ENCODE peak calls at places on chromosomes 5 and 9, in nine cellular contexts. One of them, this sample, is unnamed.

GRCh38 chr5:151123897-151124751 is 33.5 kb downstream of the ANXA6 start:
- DNase-seq in T-cell: no peak
- DNase-seq in WTC11: no peak
- DNase-seq in IMR-90: peak
- DNase-seq in brain microvascular endothelial cell: peak
- DNase-seq in osteocyte: no peak
- DNase-seq in lung: peak
- DNase-seq in H4: peak
- DNase-seq in C1 segment of cervical spinal cord: no peak
- DNase-seq in this sample: peak

GRCh38 chr9:5621327-5621726 is 7.6 kb upstream of the RIC1 start:
- DNase-seq in T-cell: no peak
- DNase-seq in WTC11: no peak
- DNase-seq in IMR-90: peak
- DNase-seq in brain microvascular endothelial cell: peak
- DNase-seq in osteocyte: no peak
- DNase-seq in lung: no peak
- DNase-seq in H4: peak
- DNase-seq in C1 segment of cervical spinal cord: no peak
- DNase-seq in this sample: no peak

GRCh38 chr5:93632327-93632726 is 49.3 kb downstream of the NR2F1 start:
- DNase-seq in T-cell: no peak
- DNase-seq in WTC11: no peak
- DNase-seq in IMR-90: peak
- DNase-seq in brain microvascular endothelial cell: no peak
- DNase-seq in osteocyte: no peak
- DNase-seq in lung: no peak
- DNase-seq in H4: no peak
- DNase-seq in C1 segment of cervical spinal cord: no peak
- DNase-seq in this sample: no peak

GRCh38 chr5:104412649-104413240 is 850.2 kb upstream of the NUDT12 start:
- DNase-seq in T-cell: no peak
- DNase-seq in WTC11: peak
- DNase-seq in IMR-90: peak
- DNase-seq in brain microvascular endothelial cell: peak
- DNase-seq in osteocyte: no peak
- DNase-seq in lung: no peak
- DNase-seq in H4: peak
- DNase-seq in C1 segment of cervical spinal cord: no peak
- DNase-seq in this sample: peak

GRCh38 chr9:123761905-123762605 is 167.9 kb downstream of the DENND1A start:
- DNase-seq in T-cell: no peak
- DNase-seq in WTC11: no peak
- DNase-seq in IMR-90: no peak
- DNase-seq in brain microvascular endothelial cell: no peak
- DNase-seq in osteocyte: no peak
- DNase-seq in lung: no peak
- DNase-seq in H4: no peak
- DNase-seq in C1 segment of cervical spinal cord: no peak
- DNase-seq in this sample: no peak

GRCh38 chr5:77744116-77744515 is 32.0 kb downstream of the TBCA start:
- DNase-seq in T-cell: no peak
- DNase-seq in WTC11: no peak
- DNase-seq in IMR-90: no peak
- DNase-seq in brain microvascular endothelial cell: no peak
- DNase-seq in osteocyte: no peak
- DNase-seq in lung: no peak
- DNase-seq in H4: no peak
- DNase-seq in C1 segment of cervical spinal cord: no peak
- DNase-seq in this sample: peak

GRCh38 chr5:90685425-90686022 is 126.9 kb downstream of the ADGRV1 start:
- DNase-seq in T-cell: no peak
- DNase-seq in WTC11: no peak
- DNase-seq in IMR-90: no peak
- DNase-seq in brain microvascular endothelial cell: no peak
- DNase-seq in osteocyte: no peak
- DNase-seq in lung: no peak
- DNase-seq in H4: no peak
- DNase-seq in C1 segment of cervical spinal cord: no peak
- DNase-seq in this sample: no peak

GRCh38 chr5:79133121-79133656 is 21.6 kb downstream of the BHMT start:
- DNase-seq in T-cell: no peak
- DNase-seq in WTC11: no peak
- DNase-seq in IMR-90: peak
- DNase-seq in brain microvascular endothelial cell: no peak
- DNase-seq in osteocyte: no peak
- DNase-seq in lung: no peak
- DNase-seq in H4: no peak
- DNase-seq in C1 segment of cervical spinal cord: no peak
- DNase-seq in this sample: peak

GRCh38 chr5:149271195-149271716 is 403 bp upstream of the AFAP1L1 start:
- DNase-seq in T-cell: no peak
- DNase-seq in WTC11: peak
- DNase-seq in IMR-90: no peak
- DNase-seq in brain microvascular endothelial cell: no peak
- DNase-seq in osteocyte: no peak
- DNase-seq in lung: no peak
- DNase-seq in H4: no peak
- DNase-seq in C1 segment of cervical spinal cord: no peak
- DNase-seq in this sample: peak

GRCh38 chr9:111036068-111036789 is 2.0 kb downstream of the LPAR1 start:
- DNase-seq in T-cell: no peak
- DNase-seq in WTC11: peak
- DNase-seq in IMR-90: peak
- DNase-seq in brain microvascular endothelial cell: peak
- DNase-seq in osteocyte: peak
- DNase-seq in lung: peak
- DNase-seq in H4: peak
- DNase-seq in C1 segment of cervical spinal cord: peak
- DNase-seq in this sample: peak

GRCh38 chr9:111050819-111051218 is 12.5 kb upstream of the LPAR1 start:
- DNase-seq in T-cell: no peak
- DNase-seq in WTC11: no peak
- DNase-seq in IMR-90: peak
- DNase-seq in brain microvascular endothelial cell: no peak
- DNase-seq in osteocyte: no peak
- DNase-seq in lung: no peak
- DNase-seq in H4: no peak
- DNase-seq in C1 segment of cervical spinal cord: no peak
- DNase-seq in this sample: no peak

GRCh38 chr5:132962429-132962928 is 955 bp downstream of the AFF4 start:
- DNase-seq in T-cell: no peak
- DNase-seq in WTC11: no peak
- DNase-seq in IMR-90: peak
- DNase-seq in brain microvascular endothelial cell: peak
- DNase-seq in osteocyte: peak
- DNase-seq in lung: no peak
- DNase-seq in H4: peak
- DNase-seq in C1 segment of cervical spinal cord: peak
- DNase-seq in this sample: peak

GRCh38 chr5:36079200-36079761 is 12.6 kb upstream of the UGT3A2 start:
- DNase-seq in T-cell: no peak
- DNase-seq in WTC11: peak
- DNase-seq in IMR-90: peak
- DNase-seq in brain microvascular endothelial cell: peak
- DNase-seq in osteocyte: no peak
- DNase-seq in lung: no peak
- DNase-seq in H4: peak
- DNase-seq in C1 segment of cervical spinal cord: peak
- DNase-seq in this sample: peak

GRCh38 chr9:135342206-135343130 is 137.1 kb upstream of the PPP1R26 start:
- DNase-seq in T-cell: no peak
- DNase-seq in WTC11: peak
- DNase-seq in IMR-90: no peak
- DNase-seq in brain microvascular endothelial cell: no peak
- DNase-seq in osteocyte: no peak
- DNase-seq in lung: no peak
- DNase-seq in H4: no peak
- DNase-seq in C1 segment of cervical spinal cord: no peak
- DNase-seq in this sample: no peak

GRCh38 chr9:118306773-118307172 is 602.6 kb downstream of the TLR4 start:
- DNase-seq in T-cell: no peak
- DNase-seq in WTC11: no peak
- DNase-seq in IMR-90: no peak
- DNase-seq in brain microvascular endothelial cell: no peak
- DNase-seq in osteocyte: no peak
- DNase-seq in lung: no peak
- DNase-seq in H4: no peak
- DNase-seq in C1 segment of cervical spinal cord: no peak
- DNase-seq in this sample: no peak

GRCh38 chr5:28602429-28602828 is 1564.0 kb upstream of the CDH9 start:
- DNase-seq in T-cell: no peak
- DNase-seq in WTC11: no peak
- DNase-seq in IMR-90: no peak
- DNase-seq in brain microvascular endothelial cell: no peak
- DNase-seq in osteocyte: no peak
- DNase-seq in lung: no peak
- DNase-seq in H4: no peak
- DNase-seq in C1 segment of cervical spinal cord: no peak
- DNase-seq in this sample: no peak

GRCh38 chr9:93434056-93434455 is 17.4 kb upstream of the FAM120A start:
- DNase-seq in T-cell: no peak
- DNase-seq in WTC11: no peak
- DNase-seq in IMR-90: no peak
- DNase-seq in brain microvascular endothelial cell: no peak
- DNase-seq in osteocyte: no peak
- DNase-seq in lung: no peak
- DNase-seq in H4: no peak
- DNase-seq in C1 segment of cervical spinal cord: no peak
- DNase-seq in this sample: no peak

GRCh38 chr5:62577488-62577887 is 1.1 kb upstream of the LRRC70 start:
- DNase-seq in T-cell: no peak
- DNase-seq in WTC11: no peak
- DNase-seq in IMR-90: no peak
- DNase-seq in brain microvascular endothelial cell: no peak
- DNase-seq in osteocyte: no peak
- DNase-seq in lung: no peak
- DNase-seq in H4: no peak
- DNase-seq in C1 segment of cervical spinal cord: no peak
- DNase-seq in this sample: no peak

GRCh38 chr9:84216151-84216550 is 124.4 kb downstream of the SLC28A3 start:
- DNase-seq in T-cell: no peak
- DNase-seq in WTC11: no peak
- DNase-seq in IMR-90: peak
- DNase-seq in brain microvascular endothelial cell: no peak
- DNase-seq in osteocyte: no peak
- DNase-seq in lung: no peak
- DNase-seq in H4: no peak
- DNase-seq in C1 segment of cervical spinal cord: no peak
- DNase-seq in this sample: no peak

GRCh38 chr9:86867658-86868313 is 79.5 kb downstream of the GAS1 start:
- DNase-seq in T-cell: no peak
- DNase-seq in WTC11: peak
- DNase-seq in IMR-90: no peak
- DNase-seq in brain microvascular endothelial cell: no peak
- DNase-seq in osteocyte: no peak
- DNase-seq in lung: no peak
- DNase-seq in H4: no peak
- DNase-seq in C1 segment of cervical spinal cord: no peak
- DNase-seq in this sample: peak

GRCh38 chr5:67659288-67659687 is 462.7 kb upstream of the CD180 start:
- DNase-seq in T-cell: no peak
- DNase-seq in WTC11: no peak
- DNase-seq in IMR-90: no peak
- DNase-seq in brain microvascular endothelial cell: no peak
- DNase-seq in osteocyte: no peak
- DNase-seq in lung: no peak
- DNase-seq in H4: no peak
- DNase-seq in C1 segment of cervical spinal cord: no peak
- DNase-seq in this sample: no peak

GRCh38 chr5:67520161-67520886 is 323.7 kb upstream of the CD180 start:
- DNase-seq in T-cell: no peak
- DNase-seq in WTC11: no peak
- DNase-seq in IMR-90: no peak
- DNase-seq in brain microvascular endothelial cell: no peak
- DNase-seq in osteocyte: no peak
- DNase-seq in lung: no peak
- DNase-seq in H4: no peak
- DNase-seq in C1 segment of cervical spinal cord: no peak
- DNase-seq in this sample: no peak

GRCh38 chr5:10331341-10331796 is 22.1 kb upstream of the MARCHF6 start:
- DNase-seq in T-cell: no peak
- DNase-seq in WTC11: no peak
- DNase-seq in IMR-90: peak
- DNase-seq in brain microvascular endothelial cell: peak
- DNase-seq in osteocyte: peak
- DNase-seq in lung: peak
- DNase-seq in H4: peak
- DNase-seq in C1 segment of cervical spinal cord: no peak
- DNase-seq in this sample: no peak

GRCh38 chr5:118111956-118112355 is 876.4 kb downstream of the DTWD2 start:
- DNase-seq in T-cell: no peak
- DNase-seq in WTC11: no peak
- DNase-seq in IMR-90: no peak
- DNase-seq in brain microvascular endothelial cell: no peak
- DNase-seq in osteocyte: no peak
- DNase-seq in lung: no peak
- DNase-seq in H4: no peak
- DNase-seq in C1 segment of cervical spinal cord: no peak
- DNase-seq in this sample: no peak

GRCh38 chr9:35666045-35666444 is 1.1 kb upstream of the ARHGEF39 start:
- DNase-seq in T-cell: no peak
- DNase-seq in WTC11: no peak
- DNase-seq in IMR-90: no peak
- DNase-seq in brain microvascular endothelial cell: peak
- DNase-seq in osteocyte: no peak
- DNase-seq in lung: no peak
- DNase-seq in H4: no peak
- DNase-seq in C1 segment of cervical spinal cord: no peak
- DNase-seq in this sample: peak

GRCh38 chr5:108530706-108531105 is 148.8 kb upstream of the FBXL17 start:
- DNase-seq in T-cell: no peak
- DNase-seq in WTC11: no peak
- DNase-seq in IMR-90: no peak
- DNase-seq in brain microvascular endothelial cell: no peak
- DNase-seq in osteocyte: no peak
- DNase-seq in lung: no peak
- DNase-seq in H4: no peak
- DNase-seq in C1 segment of cervical spinal cord: no peak
- DNase-seq in this sample: no peak

GRCh38 chr5:179374506-179375235 is 29.4 kb upstream of the ADAMTS2 start:
- DNase-seq in T-cell: no peak
- DNase-seq in WTC11: peak
- DNase-seq in IMR-90: no peak
- DNase-seq in brain microvascular endothelial cell: no peak
- DNase-seq in osteocyte: peak
- DNase-seq in lung: no peak
- DNase-seq in H4: no peak
- DNase-seq in C1 segment of cervical spinal cord: no peak
- DNase-seq in this sample: no peak

GRCh38 chr9:93261281-93261680 is 77.3 kb downstream of the WNK2 start:
- DNase-seq in T-cell: no peak
- DNase-seq in WTC11: no peak
- DNase-seq in IMR-90: no peak
- DNase-seq in brain microvascular endothelial cell: no peak
- DNase-seq in osteocyte: peak
- DNase-seq in lung: no peak
- DNase-seq in H4: no peak
- DNase-seq in C1 segment of cervical spinal cord: no peak
- DNase-seq in this sample: no peak

GRCh38 chr9:129624168-129624759 is 1.7 kb upstream of the NTMT1 start:
- DNase-seq in T-cell: peak
- DNase-seq in WTC11: peak
- DNase-seq in IMR-90: peak
- DNase-seq in brain microvascular endothelial cell: peak
- DNase-seq in osteocyte: peak
- DNase-seq in lung: peak
- DNase-seq in H4: no peak
- DNase-seq in C1 segment of cervical spinal cord: peak
- DNase-seq in this sample: peak

This sample was measured in A673.